ENCODE peak calls at places on chromosome 2, in six cellular contexts. One of them, this sample, is unnamed.

GRCh38 chr2:21500546-21500945 is 376.8 kb downstream of the TDRD15 start:
- DNase-seq in SK-N-SH: no peak
- DNase-seq in HepG2: no peak
- DNase-seq in GM12878: no peak
- DNase-seq in H1: no peak
- DNase-seq in K562: no peak
- DNase-seq in this sample: no peak

GRCh38 chr2:174635747-174636399 is 38.3 kb upstream of the WIPF1 start:
- DNase-seq in SK-N-SH: no peak
- DNase-seq in HepG2: no peak
- DNase-seq in GM12878: no peak
- DNase-seq in H1: no peak
- DNase-seq in K562: no peak
- DNase-seq in this sample: no peak

GRCh38 chr2:109062558-109063325 is 66.3 kb upstream of the SH3RF3 start:
- DNase-seq in SK-N-SH: no peak
- DNase-seq in HepG2: no peak
- DNase-seq in GM12878: no peak
- DNase-seq in H1: no peak
- DNase-seq in K562: no peak
- DNase-seq in this sample: no peak

GRCh38 chr2:40611196-40611595 is 159.3 kb upstream of the SLC8A1 start:
- DNase-seq in SK-N-SH: no peak
- DNase-seq in HepG2: no peak
- DNase-seq in GM12878: no peak
- DNase-seq in H1: no peak
- DNase-seq in K562: no peak
- DNase-seq in this sample: no peak

GRCh38 chr2:95359501-95359930 is 43.0 kb upstream of the FAHD2A start:
- DNase-seq in SK-N-SH: no peak
- DNase-seq in HepG2: no peak
- DNase-seq in GM12878: no peak
- DNase-seq in H1: peak
- DNase-seq in K562: no peak
- DNase-seq in this sample: no peak

GRCh38 chr2:20997953-20998722 is 45.7 kb downstream of the APOB start:
- DNase-seq in SK-N-SH: no peak
- DNase-seq in HepG2: no peak
- DNase-seq in GM12878: no peak
- DNase-seq in H1: no peak
- DNase-seq in K562: no peak
- DNase-seq in this sample: no peak

GRCh38 chr2:129400825-129401224 is 578.6 kb upstream of the RAB6C start:
- DNase-seq in SK-N-SH: peak
- DNase-seq in HepG2: no peak
- DNase-seq in GM12878: no peak
- DNase-seq in H1: no peak
- DNase-seq in K562: no peak
- DNase-seq in this sample: no peak

GRCh38 chr2:145230546-145230945 is 710.6 kb upstream of the ZEB2 start:
- DNase-seq in SK-N-SH: no peak
- DNase-seq in HepG2: no peak
- DNase-seq in GM12878: no peak
- DNase-seq in H1: no peak
- DNase-seq in K562: no peak
- DNase-seq in this sample: no peak

GRCh38 chr2:161019311-161019710 is 140.9 kb upstream of the TANK start:
- DNase-seq in SK-N-SH: no peak
- DNase-seq in HepG2: no peak
- DNase-seq in GM12878: no peak
- DNase-seq in H1: no peak
- DNase-seq in K562: no peak
- DNase-seq in this sample: no peak

GRCh38 chr2:8680931-8681760 is 710 bp upstream of the ID2 start:
- DNase-seq in SK-N-SH: peak
- DNase-seq in HepG2: peak
- DNase-seq in GM12878: peak
- DNase-seq in H1: peak
- DNase-seq in K562: peak
- DNase-seq in this sample: peak

GRCh38 chr2:7866104-7866503 is 815.8 kb upstream of the ID2 start:
- DNase-seq in SK-N-SH: no peak
- DNase-seq in HepG2: no peak
- DNase-seq in GM12878: no peak
- DNase-seq in H1: no peak
- DNase-seq in K562: no peak
- DNase-seq in this sample: no peak

GRCh38 chr2:88131201-88131998 is 3.5 kb upstream of the FABP1 start:
- DNase-seq in SK-N-SH: no peak
- DNase-seq in HepG2: peak
- DNase-seq in GM12878: no peak
- DNase-seq in H1: no peak
- DNase-seq in K562: no peak
- DNase-seq in this sample: no peak

GRCh38 chr2:212208467-212208866 is 330.1 kb downstream of the ERBB4 start:
- DNase-seq in SK-N-SH: no peak
- DNase-seq in HepG2: no peak
- DNase-seq in GM12878: no peak
- DNase-seq in H1: no peak
- DNase-seq in K562: no peak
- DNase-seq in this sample: no peak

GRCh38 chr2:22600166-22600565 is 784.8 kb upstream of the KLHL29 start:
- DNase-seq in SK-N-SH: no peak
- DNase-seq in HepG2: no peak
- DNase-seq in GM12878: no peak
- DNase-seq in H1: no peak
- DNase-seq in K562: no peak
- DNase-seq in this sample: no peak

GRCh38 chr2:158766524-158766923 is 28.6 kb upstream of the DAPL1 start:
- DNase-seq in SK-N-SH: no peak
- DNase-seq in HepG2: no peak
- DNase-seq in GM12878: no peak
- DNase-seq in H1: no peak
- DNase-seq in K562: no peak
- DNase-seq in this sample: no peak

GRCh38 chr2:240425236-240425615 is 10.2 kb upstream of the GPC1 start:
- DNase-seq in SK-N-SH: no peak
- DNase-seq in HepG2: no peak
- DNase-seq in GM12878: no peak
- DNase-seq in H1: no peak
- DNase-seq in K562: no peak
- DNase-seq in this sample: no peak

GRCh38 chr2:28620371-28620793 is 124.5 kb downstream of the PLB1 start:
- DNase-seq in SK-N-SH: no peak
- DNase-seq in HepG2: no peak
- DNase-seq in GM12878: no peak
- DNase-seq in H1: no peak
- DNase-seq in K562: no peak
- DNase-seq in this sample: no peak

GRCh38 chr2:232038251-232038897 is 76.9 kb downstream of the DIS3L2 start:
- DNase-seq in SK-N-SH: no peak
- DNase-seq in HepG2: no peak
- DNase-seq in GM12878: no peak
- DNase-seq in H1: no peak
- DNase-seq in K562: no peak
- DNase-seq in this sample: no peak

GRCh38 chr2:232043966-232044365 is 82.5 kb downstream of the DIS3L2 start:
- DNase-seq in SK-N-SH: no peak
- DNase-seq in HepG2: no peak
- DNase-seq in GM12878: no peak
- DNase-seq in H1: no peak
- DNase-seq in K562: no peak
- DNase-seq in this sample: no peak

GRCh38 chr2:232039086-232039485 is 77.6 kb downstream of the DIS3L2 start:
- DNase-seq in SK-N-SH: no peak
- DNase-seq in HepG2: no peak
- DNase-seq in GM12878: no peak
- DNase-seq in H1: no peak
- DNase-seq in K562: no peak
- DNase-seq in this sample: no peak

DNA sequence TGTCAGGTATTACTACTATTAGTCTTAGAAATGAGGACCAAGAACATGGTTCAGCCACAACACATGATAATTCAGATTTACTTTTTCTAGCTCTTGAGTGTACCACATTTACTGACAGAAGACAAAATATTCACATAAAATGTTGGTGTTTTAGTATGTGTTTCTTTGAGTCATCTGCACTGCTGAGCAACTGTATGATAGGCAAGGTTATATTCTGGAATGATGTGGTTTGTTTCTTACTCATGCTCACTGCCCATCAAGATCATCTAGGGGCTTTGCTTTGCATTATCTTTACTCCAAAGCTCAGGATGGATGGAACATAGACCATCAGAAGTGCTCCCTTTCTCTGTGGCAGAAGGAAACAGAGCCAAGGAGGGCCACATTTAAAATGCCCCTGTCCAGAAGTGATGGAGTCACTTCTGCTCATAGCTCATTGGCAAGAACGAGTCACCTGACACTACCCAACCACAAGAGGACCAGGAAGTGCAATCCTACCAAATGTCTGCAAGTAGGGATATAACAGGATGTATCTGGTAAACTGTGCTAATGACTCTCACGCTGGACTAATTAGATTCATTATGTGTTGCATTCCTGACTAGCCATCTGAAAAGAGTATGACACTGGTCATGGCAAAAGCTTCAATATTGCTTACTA is 81.5 kb downstream of the DIS3L2 start:
- DNase-seq in SK-N-SH: no peak
- DNase-seq in HepG2: no peak
- DNase-seq in GM12878: no peak
- DNase-seq in H1: no peak
- DNase-seq in K562: no peak
- DNase-seq in this sample: peak
- TF ChIP-seq GABPA in SK-N-SH: no peak
- TF ChIP-seq GABPA in HepG2: no peak
- TF ChIP-seq GABPA in GM12878: no peak
- TF ChIP-seq GABPA in H1: no peak
- TF ChIP-seq GABPA in K562: no peak
- TF ChIP-seq GABPA in this sample: no peak

DNA sequence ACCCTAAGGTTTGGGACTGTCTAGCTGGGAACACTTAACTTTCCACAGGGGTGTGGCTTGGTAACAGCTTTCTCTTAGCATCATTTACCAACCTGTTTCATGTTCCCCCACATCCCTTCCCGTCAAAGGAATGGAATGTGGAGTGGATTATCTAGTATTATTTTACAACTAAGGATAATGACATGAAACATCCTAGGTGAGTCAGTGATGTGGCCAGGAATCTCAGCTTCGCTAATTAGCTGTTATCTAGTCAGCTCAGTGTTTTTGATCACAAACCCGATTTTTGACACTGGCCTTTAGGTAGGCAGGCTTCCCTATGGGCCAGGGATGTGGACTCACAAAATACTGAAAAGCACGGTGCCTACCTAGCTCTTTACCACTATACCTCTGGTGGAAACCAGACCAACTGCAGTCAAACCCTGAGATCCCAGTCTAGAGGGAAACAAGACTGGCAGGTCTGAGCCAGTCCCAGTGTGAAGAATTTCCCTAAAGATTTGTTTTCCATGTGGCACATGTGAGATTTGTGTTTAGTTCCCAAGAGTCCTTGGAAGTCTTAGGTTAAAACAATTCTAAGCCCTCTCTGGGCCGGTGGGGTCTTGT is 2.8 kb upstream of the NRP2 start:
- DNase-seq in SK-N-SH: no peak
- DNase-seq in HepG2: no peak
- DNase-seq in GM12878: no peak
- DNase-seq in H1: no peak
- DNase-seq in K562: no peak
- DNase-seq in this sample: no peak
- TF ChIP-seq GABPA in SK-N-SH: no peak
- TF ChIP-seq GABPA in HepG2: no peak
- TF ChIP-seq GABPA in GM12878: no peak
- TF ChIP-seq GABPA in H1: no peak
- TF ChIP-seq GABPA in K562: no peak
- TF ChIP-seq GABPA in this sample: no peak

GRCh38 chr2:15677141-15677911 is 85.7 kb downstream of the DDX1 start:
- DNase-seq in SK-N-SH: peak
- DNase-seq in HepG2: no peak
- DNase-seq in GM12878: no peak
- DNase-seq in H1: no peak
- DNase-seq in K562: no peak
- DNase-seq in this sample: no peak
- TF ChIP-seq GABPA in SK-N-SH: no peak
- TF ChIP-seq GABPA in HepG2: no peak
- TF ChIP-seq GABPA in GM12878: no peak
- TF ChIP-seq GABPA in H1: no peak
- TF ChIP-seq GABPA in K562: no peak
- TF ChIP-seq GABPA in this sample: no peak

GRCh38 chr2:195694553-195694952 is 37.5 kb downstream of the SLC39A10 start:
- DNase-seq in SK-N-SH: no peak
- DNase-seq in HepG2: no peak
- DNase-seq in GM12878: no peak
- DNase-seq in H1: no peak
- DNase-seq in K562: no peak
- DNase-seq in this sample: no peak

GRCh38 chr2:195695002-195695631 is 38.1 kb downstream of the SLC39A10 start:
- DNase-seq in SK-N-SH: no peak
- DNase-seq in HepG2: no peak
- DNase-seq in GM12878: no peak
- DNase-seq in H1: peak
- DNase-seq in K562: peak
- DNase-seq in this sample: no peak

GRCh38 chr2:195700480-195700879 is 43.5 kb downstream of the SLC39A10 start:
- DNase-seq in SK-N-SH: no peak
- DNase-seq in HepG2: no peak
- DNase-seq in GM12878: no peak
- DNase-seq in H1: no peak
- DNase-seq in K562: no peak
- DNase-seq in this sample: no peak

GRCh38 chr2:195696012-195696411 is 39.0 kb downstream of the SLC39A10 start:
- DNase-seq in SK-N-SH: no peak
- DNase-seq in HepG2: no peak
- DNase-seq in GM12878: no peak
- DNase-seq in H1: no peak
- DNase-seq in K562: no peak
- DNase-seq in this sample: no peak

GRCh38 chr2:195697681-195698220 is 40.7 kb downstream of the SLC39A10 start:
- DNase-seq in SK-N-SH: no peak
- DNase-seq in HepG2: no peak
- DNase-seq in GM12878: no peak
- DNase-seq in H1: no peak
- DNase-seq in K562: no peak
- DNase-seq in this sample: no peak
- TF ChIP-seq GABPA in SK-N-SH: no peak
- TF ChIP-seq GABPA in HepG2: no peak
- TF ChIP-seq GABPA in GM12878: no peak
- TF ChIP-seq GABPA in H1: no peak
- TF ChIP-seq GABPA in K562: no peak
- TF ChIP-seq GABPA in this sample: no peak